ENCODE peak calls at places on chromosomes 4 and X, in eight cellular contexts. One of them, this sample, is unnamed.

GRCh38 chr4:164531336-164531735 is 222.6 kb upstream of the SMIM31 start:
- DNase-seq in GM18507: no peak
- DNase-seq in astrocyte of the spinal cord: no peak
- DNase-seq in right cardiac atrium: no peak
- DNase-seq in SK-N-SH: no peak
- DNase-seq in SW480: no peak
- DNase-seq in GM23248: no peak
- DNase-seq in stomach: no peak
- DNase-seq in this sample: no peak

GRCh38 chrX:21974011-21974385 is 33.5 kb downstream of the SMS start:
- DNase-seq in GM18507: no peak
- DNase-seq in GM23248: no peak
- DNase-seq in astrocyte of the spinal cord: no peak
- DNase-seq in stomach: no peak
- DNase-seq in SW480: no peak
- DNase-seq in right cardiac atrium: no peak
- DNase-seq in SK-N-SH: no peak
- DNase-seq in this sample: no peak

GRCh38 chrX:78330540-78330939 is 3.1 kb upstream of the CYSLTR1 start:
- DNase-seq in right cardiac atrium: no peak
- DNase-seq in astrocyte of the spinal cord: no peak
- DNase-seq in GM18507: no peak
- DNase-seq in GM23248: no peak
- DNase-seq in SW480: no peak
- DNase-seq in stomach: no peak
- DNase-seq in SK-N-SH: no peak
- DNase-seq in this sample: no peak

GRCh38 chr4:985123-985830 is 1.6 kb upstream of the IDUA start:
- DNase-seq in SW480: peak; percentile 64
- DNase-seq in GM18507: no peak
- DNase-seq in SK-N-SH: no peak
- DNase-seq in astrocyte of the spinal cord: no peak
- DNase-seq in stomach: peak; percentile 88
- DNase-seq in GM23248: peak; percentile 77
- DNase-seq in right cardiac atrium: peak; percentile 93
- DNase-seq in this sample: no peak

GRCh38 chrX:105017641-105018040 is 202.9 kb downstream of the TEX13A start:
- DNase-seq in SW480: no peak
- DNase-seq in GM23248: no peak
- DNase-seq in astrocyte of the spinal cord: no peak
- DNase-seq in right cardiac atrium: no peak
- DNase-seq in SK-N-SH: no peak
- DNase-seq in GM18507: no peak
- DNase-seq in stomach: no peak
- DNase-seq in this sample: no peak

GRCh38 chrX:76183289-76184057 is 10.6 kb downstream of the PBDC1 start:
- DNase-seq in astrocyte of the spinal cord: peak; percentile 73
- DNase-seq in SK-N-SH: no peak
- DNase-seq in GM18507: no peak
- DNase-seq in SW480: peak; percentile 57
- DNase-seq in GM23248: peak; percentile 13
- DNase-seq in stomach: no peak
- DNase-seq in right cardiac atrium: no peak
- DNase-seq in this sample: no peak

GRCh38 chr4:121070696-121071639 is 1.4 kb downstream of the NDNF start:
- DNase-seq in astrocyte of the spinal cord: no peak
- DNase-seq in stomach: no peak
- DNase-seq in GM23248: peak; percentile 85
- DNase-seq in SW480: peak; percentile 27
- DNase-seq in SK-N-SH: peak; percentile 77
- DNase-seq in GM18507: no peak
- DNase-seq in right cardiac atrium: peak; percentile 73
- DNase-seq in this sample: peak; percentile 61

GRCh38 chr4:142428715-142429114 is 417.4 kb downstream of the INPP4B start:
- DNase-seq in right cardiac atrium: no peak
- DNase-seq in GM23248: no peak
- DNase-seq in SK-N-SH: no peak
- DNase-seq in GM18507: no peak
- DNase-seq in SW480: no peak
- DNase-seq in stomach: no peak
- DNase-seq in astrocyte of the spinal cord: no peak
- DNase-seq in this sample: no peak

GRCh38 chrX:44480591-44480990 is 62.1 kb downstream of the FUNDC1 start:
- DNase-seq in right cardiac atrium: no peak
- DNase-seq in SK-N-SH: no peak
- DNase-seq in astrocyte of the spinal cord: no peak
- DNase-seq in stomach: no peak
- DNase-seq in GM18507: no peak
- DNase-seq in GM23248: no peak
- DNase-seq in SW480: no peak
- DNase-seq in this sample: no peak

GRCh38 chr4:138034871-138035270 is 207.3 kb downstream of the SLC7A11 start:
- DNase-seq in GM23248: peak; percentile 90
- DNase-seq in SK-N-SH: no peak
- DNase-seq in right cardiac atrium: no peak
- DNase-seq in GM18507: no peak
- DNase-seq in astrocyte of the spinal cord: no peak
- DNase-seq in SW480: peak; percentile 1
- DNase-seq in stomach: no peak
- DNase-seq in this sample: no peak

GRCh38 chrX:148771440-148771839 is 271.0 kb downstream of the AFF2 start:
- DNase-seq in SW480: no peak
- DNase-seq in stomach: no peak
- DNase-seq in SK-N-SH: no peak
- DNase-seq in GM23248: no peak
- DNase-seq in astrocyte of the spinal cord: peak; percentile 5
- DNase-seq in right cardiac atrium: no peak
- DNase-seq in GM18507: no peak
- DNase-seq in this sample: no peak

GRCh38 chr4:104491396-104491821 is 3.3 kb downstream of the CXXC4 start:
- DNase-seq in GM23248: peak; percentile 28
- DNase-seq in GM18507: no peak
- DNase-seq in right cardiac atrium: peak; percentile 85
- DNase-seq in SK-N-SH: peak; percentile 75
- DNase-seq in stomach: peak; percentile 34
- DNase-seq in astrocyte of the spinal cord: peak; percentile 29
- DNase-seq in SW480: peak; percentile 27
- DNase-seq in this sample: peak; percentile 54

GRCh38 chrX:151393514-151393913 is 3.5 kb upstream of the VMA21 start:
- DNase-seq in GM18507: no peak
- DNase-seq in right cardiac atrium: no peak
- DNase-seq in SW480: no peak
- DNase-seq in stomach: no peak
- DNase-seq in SK-N-SH: no peak
- DNase-seq in astrocyte of the spinal cord: no peak
- DNase-seq in GM23248: no peak
- DNase-seq in this sample: no peak

GRCh38 chr4:124414641-124415040 is 297.9 kb downstream of the ANKRD50 start:
- DNase-seq in astrocyte of the spinal cord: peak; percentile 70
- DNase-seq in GM23248: peak; percentile 58
- DNase-seq in GM18507: no peak
- DNase-seq in stomach: no peak
- DNase-seq in SW480: no peak
- DNase-seq in right cardiac atrium: no peak
- DNase-seq in SK-N-SH: no peak
- DNase-seq in this sample: no peak

GRCh38 chr4:177546745-177547144 is 104.5 kb upstream of the AGA start:
- DNase-seq in stomach: no peak
- DNase-seq in GM18507: no peak
- DNase-seq in SW480: no peak
- DNase-seq in SK-N-SH: no peak
- DNase-seq in astrocyte of the spinal cord: no peak
- DNase-seq in right cardiac atrium: no peak
- DNase-seq in GM23248: peak; percentile 23
- DNase-seq in this sample: no peak

GRCh38 chr4:121873604-121874003 is 3.3 kb upstream of the BBS7 start:
- DNase-seq in SK-N-SH: no peak
- DNase-seq in SW480: no peak
- DNase-seq in right cardiac atrium: no peak
- DNase-seq in stomach: no peak
- DNase-seq in GM18507: no peak
- DNase-seq in astrocyte of the spinal cord: no peak
- DNase-seq in GM23248: no peak
- DNase-seq in this sample: no peak

GRCh38 chrX:40778861-40779575 is 43.7 kb upstream of the MED14 start:
- DNase-seq in SW480: no peak
- DNase-seq in astrocyte of the spinal cord: peak; percentile 18
- DNase-seq in GM23248: peak; percentile 69
- DNase-seq in stomach: no peak
- DNase-seq in right cardiac atrium: no peak
- DNase-seq in GM18507: no peak
- DNase-seq in SK-N-SH: no peak
- DNase-seq in this sample: no peak

GRCh38 chr4:77240469-77241066 is 83.6 kb downstream of the CCNG2 start:
- DNase-seq in SK-N-SH: peak; percentile 53
- DNase-seq in GM23248: peak; percentile 76
- DNase-seq in astrocyte of the spinal cord: peak; percentile 53
- DNase-seq in GM18507: peak; percentile 17
- DNase-seq in right cardiac atrium: peak; percentile 69
- DNase-seq in stomach: peak; percentile 75
- DNase-seq in SW480: peak; percentile 54
- DNase-seq in this sample: peak; percentile 74

This sample was measured in mesothelial cell of epicardium.